ENCODE peak calls at places on chromosomes 5 and 9, in six cellular contexts. One of them, this sample, is unnamed.

GRCh38 chr5:133841831-133842750 is 126.3 kb downstream of the C5orf15 start:
- DNase-seq in A673: no peak
- DNase-seq in mesenchymal stem cell: no peak
- DNase-seq in neural progenitor cell: no peak
- DNase-seq in mammary epithelial cell: no peak
- DNase-seq in lower lobe of right lung: no peak
- DNase-seq in this sample: peak; percentile 38

GRCh38 chr5:176573564-176574296 is 24.6 kb downstream of the CDHR2 start:
- DNase-seq in mesenchymal stem cell: peak; percentile 60
- DNase-seq in lower lobe of right lung: peak; percentile 79
- DNase-seq in neural progenitor cell: peak; percentile 75
- DNase-seq in A673: peak; percentile 60
- DNase-seq in mammary epithelial cell: peak; percentile 20
- DNase-seq in this sample: peak; percentile 91

GRCh38 chr9:136481558-136481957 is 1.3 kb downstream of the SEC16A start:
- DNase-seq in lower lobe of right lung: no peak
- DNase-seq in mesenchymal stem cell: peak; percentile 6
- DNase-seq in neural progenitor cell: no peak
- DNase-seq in A673: no peak
- DNase-seq in mammary epithelial cell: no peak
- DNase-seq in this sample: no peak

GRCh38 chr9:116369706-116370105 is 216.1 kb downstream of the PAPPA start:
- DNase-seq in neural progenitor cell: no peak
- DNase-seq in mammary epithelial cell: no peak
- DNase-seq in A673: no peak
- DNase-seq in mesenchymal stem cell: no peak
- DNase-seq in lower lobe of right lung: no peak
- DNase-seq in this sample: no peak

GRCh38 chr9:136098844-136099243 is 3.8 kb upstream of the NACC2 start:
- DNase-seq in A673: no peak
- DNase-seq in lower lobe of right lung: no peak
- DNase-seq in neural progenitor cell: no peak
- DNase-seq in mesenchymal stem cell: no peak
- DNase-seq in mammary epithelial cell: no peak
- DNase-seq in this sample: no peak

GRCh38 chr5:180135128-180135955 is 63.8 kb upstream of the RNF130 start:
- DNase-seq in lower lobe of right lung: peak; percentile 63
- DNase-seq in mesenchymal stem cell: no peak
- DNase-seq in A673: peak; percentile 5
- DNase-seq in mammary epithelial cell: peak; percentile 90
- DNase-seq in neural progenitor cell: no peak
- DNase-seq in this sample: peak; percentile 60

GRCh38 chr5:177403826-177404640 is 3.6 kb upstream of the PFN3 start:
- DNase-seq in mesenchymal stem cell: peak; percentile 82
- DNase-seq in mammary epithelial cell: peak; percentile 65
- DNase-seq in lower lobe of right lung: peak; percentile 94
- DNase-seq in neural progenitor cell: peak; percentile 83
- DNase-seq in A673: peak; percentile 62
- DNase-seq in this sample: peak; percentile 96

GRCh38 chr5:50962934-50963646 is 296.7 kb downstream of the PARP8 start:
- DNase-seq in neural progenitor cell: peak; percentile 86
- DNase-seq in A673: peak; percentile 89
- DNase-seq in lower lobe of right lung: peak; percentile 64
- DNase-seq in mesenchymal stem cell: peak; percentile 62
- DNase-seq in mammary epithelial cell: peak; percentile 36
- DNase-seq in this sample: peak; percentile 69

GRCh38 chr5:178382689-178383276 is 150.2 kb upstream of the PHYKPL start:
- DNase-seq in mammary epithelial cell: no peak
- DNase-seq in lower lobe of right lung: no peak
- DNase-seq in mesenchymal stem cell: no peak
- DNase-seq in neural progenitor cell: no peak
- DNase-seq in A673: no peak
- DNase-seq in this sample: peak; percentile 39

GRCh38 chr5:143248822-143249579 is 154.5 kb downstream of the NR3C1 start:
- DNase-seq in mammary epithelial cell: peak; percentile 88
- DNase-seq in neural progenitor cell: no peak
- DNase-seq in lower lobe of right lung: no peak
- DNase-seq in mesenchymal stem cell: peak; percentile 77
- DNase-seq in A673: peak; percentile 8
- DNase-seq in this sample: no peak

GRCh38 chr9:6194934-6195333 is 20.7 kb upstream of the IL33 start:
- DNase-seq in A673: no peak
- DNase-seq in mesenchymal stem cell: no peak
- DNase-seq in lower lobe of right lung: no peak
- DNase-seq in neural progenitor cell: no peak
- DNase-seq in mammary epithelial cell: no peak
- DNase-seq in this sample: no peak

GRCh38 chr5:149517461-149518122 is 33.6 kb downstream of the CSNK1A1 start:
- DNase-seq in neural progenitor cell: peak; percentile 26
- DNase-seq in lower lobe of right lung: no peak
- DNase-seq in mammary epithelial cell: no peak
- DNase-seq in A673: no peak
- DNase-seq in mesenchymal stem cell: no peak
- DNase-seq in this sample: no peak

GRCh38 chr5:137700282-137700680 is 35.6 kb downstream of the KLHL3 start:
- DNase-seq in neural progenitor cell: no peak
- DNase-seq in lower lobe of right lung: no peak
- DNase-seq in mesenchymal stem cell: no peak
- DNase-seq in mammary epithelial cell: no peak
- DNase-seq in A673: no peak
- DNase-seq in this sample: no peak

GRCh38 chr9:76218868-76219462 is 175.3 kb downstream of the RFK start:
- DNase-seq in mesenchymal stem cell: no peak
- DNase-seq in A673: no peak
- DNase-seq in neural progenitor cell: peak; percentile 53
- DNase-seq in lower lobe of right lung: no peak
- DNase-seq in mammary epithelial cell: no peak
- DNase-seq in this sample: no peak

GRCh38 chr9:124261787-124262595 is 4.2 kb downstream of the NEK6 start:
- DNase-seq in lower lobe of right lung: no peak
- DNase-seq in mammary epithelial cell: no peak
- DNase-seq in A673: no peak
- DNase-seq in neural progenitor cell: no peak
- DNase-seq in mesenchymal stem cell: peak; percentile 45
- DNase-seq in this sample: no peak
- H3K4me1 ChIP-seq in lower lobe of right lung: peaks cover 76% of the 10 kb centered on the region
- H3K4me1 ChIP-seq in mammary epithelial cell: peaks cover 38% of the 10 kb centered on the region
- H3K4me1 ChIP-seq in A673: peaks cover 28% of the 10 kb centered on the region
- H3K4me1 ChIP-seq in neural progenitor cell: peaks cover 31% of the 10 kb centered on the region
- H3K4me1 ChIP-seq in mesenchymal stem cell: peaks cover 56% of the 10 kb centered on the region
- H3K4me1 ChIP-seq in this sample: peaks cover 19% of the 10 kb centered on the region

GRCh38 chr9:37037744-37038640 is 3.9 kb upstream of the PAX5 start:
- DNase-seq in lower lobe of right lung: no peak
- DNase-seq in mammary epithelial cell: no peak
- DNase-seq in neural progenitor cell: peak; percentile 79
- DNase-seq in A673: no peak
- DNase-seq in mesenchymal stem cell: no peak
- DNase-seq in this sample: peak; percentile 74
- H3K27me3 ChIP-seq in lower lobe of right lung: peaks cover 98% of the 10 kb centered on the region
- H3K27me3 ChIP-seq in mammary epithelial cell: peaks cover 63% of the 10 kb centered on the region
- H3K27me3 ChIP-seq in neural progenitor cell: peaks cover 77% of the 10 kb centered on the region
- H3K27me3 ChIP-seq in A673: no peaks in the 10 kb centered on the region
- H3K27me3 ChIP-seq in mesenchymal stem cell: peaks cover 99% of the 10 kb centered on the region
- H3K27me3 ChIP-seq in this sample: no peaks in the 10 kb centered on the region

GRCh38 chr5:14572384-14572783 is 9.2 kb upstream of the OTULINL start:
- DNase-seq in lower lobe of right lung: no peak
- DNase-seq in A673: no peak
- DNase-seq in mesenchymal stem cell: no peak
- DNase-seq in mammary epithelial cell: no peak
- DNase-seq in neural progenitor cell: no peak
- DNase-seq in this sample: no peak
- H3K4me1 ChIP-seq in lower lobe of right lung: peaks cover 21% of the 10 kb centered on the region
- H3K4me1 ChIP-seq in A673: no peaks in the 10 kb centered on the region
- H3K4me1 ChIP-seq in mesenchymal stem cell: no peaks in the 10 kb centered on the region
- H3K4me1 ChIP-seq in mammary epithelial cell: no peaks in the 10 kb centered on the region
- H3K4me1 ChIP-seq in neural progenitor cell: no peaks in the 10 kb centered on the region
- H3K4me1 ChIP-seq in this sample: no peaks in the 10 kb centered on the region

GRCh38 chr9:132242621-132243155 is 80.8 kb downstream of the NTNG2 start:
- DNase-seq in neural progenitor cell: peak; percentile 54
- DNase-seq in lower lobe of right lung: peak; percentile 49
- DNase-seq in A673: no peak
- DNase-seq in mammary epithelial cell: no peak
- DNase-seq in mesenchymal stem cell: peak; percentile 22
- DNase-seq in this sample: no peak
- H3K27me3 ChIP-seq in neural progenitor cell: peaks cover 56% of the 10 kb centered on the region
- H3K27me3 ChIP-seq in lower lobe of right lung: peaks cover 25% of the 10 kb centered on the region
- H3K27me3 ChIP-seq in A673: no peaks in the 10 kb centered on the region
- H3K27me3 ChIP-seq in mammary epithelial cell: peaks cover 2% of the 10 kb centered on the region
- H3K27me3 ChIP-seq in mesenchymal stem cell: peaks cover 82% of the 10 kb centered on the region
- H3K27me3 ChIP-seq in this sample: no peaks in the 10 kb centered on the region

GRCh38 chr5:36172593-36172992 is 20.7 kb downstream of the SKP2 start:
- DNase-seq in lower lobe of right lung: no peak
- DNase-seq in mesenchymal stem cell: no peak
- DNase-seq in mammary epithelial cell: no peak
- DNase-seq in A673: no peak
- DNase-seq in neural progenitor cell: no peak
- DNase-seq in this sample: no peak
- H3K4me1 ChIP-seq in lower lobe of right lung: no peaks in the 10 kb centered on the region
- H3K4me1 ChIP-seq in mesenchymal stem cell: no peaks in the 10 kb centered on the region
- H3K4me1 ChIP-seq in mammary epithelial cell: no peaks in the 10 kb centered on the region
- H3K4me1 ChIP-seq in A673: peaks cover 7% of the 10 kb centered on the region
- H3K4me1 ChIP-seq in neural progenitor cell: peaks cover 13% of the 10 kb centered on the region
- H3K4me1 ChIP-seq in this sample: no peaks in the 10 kb centered on the region

GRCh38 chr5:1640276-1640898 is 116.6 kb upstream of the LPCAT1 start:
- DNase-seq in A673: no peak
- DNase-seq in lower lobe of right lung: peak; percentile 35
- DNase-seq in mesenchymal stem cell: no peak
- DNase-seq in mammary epithelial cell: no peak
- DNase-seq in neural progenitor cell: no peak
- DNase-seq in this sample: peak; percentile 66

GRCh38 chr5:1636981-1637638 is 113.3 kb upstream of the LPCAT1 start:
- DNase-seq in lower lobe of right lung: no peak
- DNase-seq in mesenchymal stem cell: no peak
- DNase-seq in mammary epithelial cell: no peak
- DNase-seq in A673: no peak
- DNase-seq in neural progenitor cell: no peak
- DNase-seq in this sample: no peak

GRCh38 chr5:1638658-1639400 is 115.1 kb upstream of the LPCAT1 start:
- DNase-seq in neural progenitor cell: no peak
- DNase-seq in mesenchymal stem cell: no peak
- DNase-seq in lower lobe of right lung: peak; percentile 32
- DNase-seq in A673: no peak
- DNase-seq in mammary epithelial cell: no peak
- DNase-seq in this sample: no peak

GRCh38 chr5:1639757-1640156 is 116.0 kb upstream of the LPCAT1 start:
- DNase-seq in A673: no peak
- DNase-seq in mammary epithelial cell: no peak
- DNase-seq in neural progenitor cell: no peak
- DNase-seq in lower lobe of right lung: no peak
- DNase-seq in mesenchymal stem cell: no peak
- DNase-seq in this sample: peak; percentile 57

DNA sequence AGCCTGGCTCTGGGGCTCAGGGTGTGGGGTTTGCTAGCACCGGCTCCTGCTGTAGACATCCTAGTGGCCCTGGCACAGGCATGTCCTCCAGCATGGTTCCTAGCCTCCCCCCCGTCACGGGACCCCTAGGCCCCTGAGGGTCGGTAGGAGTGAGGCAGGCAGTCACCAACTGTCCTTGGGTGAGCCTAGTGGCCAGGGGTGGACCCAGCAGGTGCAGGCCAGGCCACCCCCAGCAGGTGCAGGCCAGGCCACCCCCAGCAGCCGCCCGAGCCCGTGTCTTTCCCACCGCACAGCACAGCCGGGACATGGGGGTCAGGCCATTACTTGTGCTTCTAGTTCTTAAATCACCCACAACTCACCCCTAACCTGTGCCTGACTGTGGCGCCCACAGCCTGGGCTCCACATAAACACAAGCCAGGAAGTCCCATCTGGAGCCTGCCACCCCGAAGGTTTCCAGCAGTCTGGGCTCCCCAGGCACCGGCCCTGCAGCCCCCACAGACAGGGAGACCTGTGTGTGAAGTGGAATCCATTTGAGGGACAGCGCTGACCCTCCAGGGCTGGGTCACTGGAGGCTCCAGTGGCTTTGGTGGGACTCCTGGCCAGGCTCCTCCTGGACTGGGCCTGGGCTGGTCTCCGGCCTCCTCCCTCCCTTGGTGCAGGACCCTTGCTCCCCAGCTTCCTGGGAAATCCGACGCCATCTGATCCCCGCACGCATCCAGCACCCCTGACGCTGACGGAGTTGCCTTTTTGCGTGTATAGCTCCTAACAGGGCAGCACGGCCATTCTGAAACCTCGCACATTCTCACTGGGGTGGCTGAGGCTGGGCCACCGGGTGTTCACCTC is 114.1 kb upstream of the LPCAT1 start:
- DNase-seq in neural progenitor cell: no peak
- DNase-seq in A673: no peak
- DNase-seq in mammary epithelial cell: no peak
- DNase-seq in lower lobe of right lung: peak; percentile 36
- DNase-seq in mesenchymal stem cell: no peak
- DNase-seq in this sample: peak; percentile 38
- H3K27me3 ChIP-seq in neural progenitor cell: peaks cover 15% of the 10 kb centered on the region
- H3K27me3 ChIP-seq in A673: peaks cover 6% of the 10 kb centered on the region
- H3K27me3 ChIP-seq in mammary epithelial cell: peaks cover 2% of the 10 kb centered on the region
- H3K27me3 ChIP-seq in lower lobe of right lung: peaks cover 8% of the 10 kb centered on the region
- H3K27me3 ChIP-seq in mesenchymal stem cell: peaks cover 29% of the 10 kb centered on the region
- H3K27me3 ChIP-seq in this sample: no peaks in the 10 kb centered on the region

GRCh38 chr5:154476343-154477213 is 1.4 kb downstream of the HAND1 start:
- DNase-seq in mammary epithelial cell: no peak
- DNase-seq in A673: no peak
- DNase-seq in neural progenitor cell: peak; percentile 66
- DNase-seq in mesenchymal stem cell: no peak
- DNase-seq in lower lobe of right lung: no peak
- DNase-seq in this sample: no peak
- H3K4me1 ChIP-seq in mammary epithelial cell: peaks cover 10% of the 10 kb centered on the region
- H3K4me1 ChIP-seq in A673: peaks cover 4% of the 10 kb centered on the region
- H3K4me1 ChIP-seq in neural progenitor cell: peaks cover 23% of the 10 kb centered on the region
- H3K4me1 ChIP-seq in mesenchymal stem cell: peaks cover 40% of the 10 kb centered on the region
- H3K4me1 ChIP-seq in lower lobe of right lung: peaks cover 73% of the 10 kb centered on the region
- H3K4me1 ChIP-seq in this sample: no peaks in the 10 kb centered on the region

GRCh38 chr5:514673-515072 is 9.6 kb downstream of the SLC9A3 start:
- DNase-seq in mammary epithelial cell: no peak
- DNase-seq in mesenchymal stem cell: no peak
- DNase-seq in A673: no peak
- DNase-seq in neural progenitor cell: no peak
- DNase-seq in lower lobe of right lung: no peak
- DNase-seq in this sample: no peak
- H3K27me3 ChIP-seq in mammary epithelial cell: peaks cover 4% of the 10 kb centered on the region
- H3K27me3 ChIP-seq in mesenchymal stem cell: peaks cover 70% of the 10 kb centered on the region
- H3K27me3 ChIP-seq in A673: peaks cover 7% of the 10 kb centered on the region
- H3K27me3 ChIP-seq in neural progenitor cell: peaks cover 70% of the 10 kb centered on the region
- H3K27me3 ChIP-seq in lower lobe of right lung: peaks cover 40% of the 10 kb centered on the region
- H3K27me3 ChIP-seq in this sample: no peaks in the 10 kb centered on the region

GRCh38 chr9:123925820-123926219 is 4.1 kb downstream of the DENND1A start:
- DNase-seq in lower lobe of right lung: no peak
- DNase-seq in mammary epithelial cell: no peak
- DNase-seq in A673: peak; percentile 75
- DNase-seq in neural progenitor cell: no peak
- DNase-seq in mesenchymal stem cell: peak; percentile 46
- DNase-seq in this sample: no peak
- H3K4me1 ChIP-seq in lower lobe of right lung: peaks cover 46% of the 10 kb centered on the region
- H3K4me1 ChIP-seq in mammary epithelial cell: peaks cover 17% of the 10 kb centered on the region
- H3K4me1 ChIP-seq in A673: peaks cover 44% of the 10 kb centered on the region
- H3K4me1 ChIP-seq in neural progenitor cell: peaks cover 39% of the 10 kb centered on the region
- H3K4me1 ChIP-seq in mesenchymal stem cell: peaks cover 15% of the 10 kb centered on the region
- H3K4me1 ChIP-seq in this sample: no peaks in the 10 kb centered on the region

GRCh38 chr5:135040331-135041144 is 6.5 kb upstream of the PITX1 start:
- DNase-seq in A673: no peak
- DNase-seq in neural progenitor cell: peak; percentile 75
- DNase-seq in mesenchymal stem cell: no peak
- DNase-seq in lower lobe of right lung: peak; percentile 44
- DNase-seq in mammary epithelial cell: no peak
- DNase-seq in this sample: no peak
- H3K27me3 ChIP-seq in A673: peaks cover 82% of the 10 kb centered on the region
- H3K27me3 ChIP-seq in neural progenitor cell: peaks cover 100% of the 10 kb centered on the region
- H3K27me3 ChIP-seq in mesenchymal stem cell: peaks cover 99% of the 10 kb centered on the region
- H3K27me3 ChIP-seq in lower lobe of right lung: peaks cover 96% of the 10 kb centered on the region
- H3K27me3 ChIP-seq in mammary epithelial cell: peaks cover 40% of the 10 kb centered on the region
- H3K27me3 ChIP-seq in this sample: no peaks in the 10 kb centered on the region